ENCODE peak calls at places on chromosomes 2 and 18, in six cellular contexts. R is endothelial cell, O is choroid plexus epithelial cell, X is tibial artery, D is right atrium auricular region, P is GM06990. F is an unnamed sample.

GRCh38 chr18:58593930-58594329 is 35.0 kb downstream of the ALPK2 start:
- DNase-seq in R (no peak), O (no peak), X (no peak), D (no peak), P (no peak), F (no peak)

GRCh38 chr2:20052872-20053281 is 1.4 kb upstream of the LAPTM4A start:
- DNase-seq in R (no peak), O (peak), X (peak), D (peak), P (no peak), F (no peak)

GRCh38 chr18:78965260-78965659 is 14.4 kb upstream of the SALL3 start:
- DNase-seq in R (no peak), O (no peak), X (no peak), D (no peak), P (no peak), F (no peak)

GRCh38 chr2:239826376-239826775 is 198.8 kb downstream of the NDUFA10 start:
- DNase-seq in R (no peak), O (no peak), X (no peak), D (peak), P (no peak), F (no peak)

GRCh38 chr2:127455566-127456493 is 37.6 kb downstream of the PROC start:
- DNase-seq in R (no peak), O (no peak), X (no peak), D (no peak), P (no peak), F (no peak)

GRCh38 chr2:221570321-221571107 is 1.6 kb downstream of the EPHA4 start:
- DNase-seq in R (peak), O (peak), X (no peak), D (no peak), P (peak), F (no peak)

GRCh38 chr2:234905547-234906260 is 46.1 kb upstream of the SH3BP4 start:
- DNase-seq in R (no peak), O (peak), X (no peak), D (no peak), P (no peak), F (no peak)

GRCh38 chr2:110167326-110167955 is 37.4 kb downstream of the NPHP1 start:
- DNase-seq in R (no peak), O (peak), X (no peak), D (no peak), P (no peak), F (no peak)

GRCh38 chr2:231250146-231250545 is 51.7 kb downstream of the ARMC9 start:
- DNase-seq in R (no peak), O (no peak), X (no peak), D (no peak), P (no peak), F (no peak)

GRCh38 chr2:120360307-120360855 is 14.4 kb downstream of the INHBB start:
- DNase-seq in R (no peak), O (peak), X (no peak), D (no peak), P (no peak), F (no peak)

GRCh38 chr2:15337996-15338666 is 223.0 kb downstream of the NBAS start:
- DNase-seq in R (no peak), O (no peak), X (no peak), D (no peak), P (no peak), F (no peak)

GRCh38 chr2:12325806-12326205 is 390.9 kb upstream of the TRIB2 start:
- DNase-seq in R (no peak), O (peak), X (no peak), D (no peak), P (no peak), F (no peak)

GRCh38 chr2:146317959-146318358 is 1526.9 kb upstream of the ACVR2A start:
- DNase-seq in R (no peak), O (peak), X (no peak), D (no peak), P (no peak), F (no peak)

GRCh38 chr18:47163241-47163640 is 12.9 kb downstream of the IER3IP1 start:
- DNase-seq in R (no peak), O (peak), X (no peak), D (no peak), P (peak), F (no peak)

GRCh38 chr2:9554841-9555337 is 741 bp downstream of the ADAM17 start:
- DNase-seq in R (peak), O (peak), X (peak), D (peak), P (no peak), F (peak)

GRCh38 chr2:127630409-127631183 is 15.4 kb upstream of the GPR17 start:
- DNase-seq in R (no peak), O (no peak), X (no peak), D (no peak), P (no peak), F (no peak)

GRCh38 chr2:176595986-176596385 is 326.7 kb downstream of the MTX2 start:
- DNase-seq in R (no peak), O (peak), X (no peak), D (no peak), P (no peak), F (no peak)

GRCh38 chr18:44679912-44680270 is 797 bp upstream of the SETBP1 start:
- DNase-seq in R (peak), O (peak), X (peak), D (peak), P (no peak), F (no peak)

GRCh38 chr2:132438650-132439030 is 22.0 kb downstream of the GPR39 start:
- DNase-seq in R (no peak), O (peak), X (no peak), D (no peak), P (no peak), F (no peak)

GRCh38 chr2:120765911-120766757 is 30.5 kb downstream of the GLI2 start:
- DNase-seq in R (no peak), O (peak), X (peak), D (peak), P (no peak), F (no peak)

GRCh38 chr2:177717831-177718618 is 325.5 kb downstream of the AGPS start:
- DNase-seq in R (no peak), O (peak), X (no peak), D (no peak), P (no peak), F (peak)

GRCh38 chr2:165778653-165779451 is 15.2 kb downstream of the GALNT3 start:
- DNase-seq in R (peak), O (no peak), X (no peak), D (no peak), P (no peak), F (no peak)

GRCh38 chr2:68385232-68385906 is 20.3 kb downstream of the PLEK start:
- DNase-seq in R (no peak), O (no peak), X (no peak), D (no peak), P (peak), F (no peak)

GRCh38 chr2:164847291-164847690 is 5.7 kb upstream of the COBLL1 start:
- DNase-seq in R (no peak), O (no peak), X (no peak), D (no peak), P (no peak), F (no peak)

GRCh38 chr2:25566694-25567093 is 106.7 kb downstream of the DTNB start:
- DNase-seq in R (no peak), O (peak), X (peak), D (no peak), P (peak), F (peak)

GRCh38 chr2:47651296-47651695 is 131.6 kb upstream of the MSH6 start:
- DNase-seq in R (no peak), O (no peak), X (no peak), D (no peak), P (no peak), F (no peak)

GRCh38 chr2:50722828-50723227 is 309.1 kb downstream of the NRXN1 start:
- DNase-seq in R (no peak), O (no peak), X (no peak), D (no peak), P (no peak), F (no peak)

GRCh38 chr2:14492920-14493503 is 139.5 kb upstream of the LRATD1 start:
- DNase-seq in R (no peak), O (peak), X (no peak), D (no peak), P (no peak), F (no peak)

GRCh38 chr2:223868005-223868404 is 30.6 kb upstream of the AP1S3 start:
- DNase-seq in R (no peak), O (no peak), X (no peak), D (no peak), P (no peak), F (no peak)

GRCh38 chr2:95279435-95280035 is 5.3 kb downstream of the PROM2 start:
- DNase-seq in R (no peak), O (no peak), X (no peak), D (no peak), P (no peak), F (no peak)

GRCh38 chr2:109624339-109624738 is 10.2 kb downstream of the SOWAHC start:
- DNase-seq in R (no peak), O (no peak), X (no peak), D (no peak), P (no peak), F (no peak)

GRCh38 chr2:169221745-169222369 is 140.5 kb downstream of the LRP2 start:
- DNase-seq in R (no peak), O (peak), X (no peak), D (no peak), P (no peak), F (no peak)
- TF ChIP-seq CTCF in R (peak), O (peak), X (no peak), D (peak), P (peak), F (no peak)

GRCh38 chr2:60119778-60120177 is 433.7 kb downstream of the BCL11A start:
- DNase-seq in R (no peak), O (no peak), X (no peak), D (no peak), P (no peak), F (no peak)
- TF ChIP-seq CTCF in R (no peak), O (no peak), X (no peak), D (peak), P (peak), F (peak)

DNA sequence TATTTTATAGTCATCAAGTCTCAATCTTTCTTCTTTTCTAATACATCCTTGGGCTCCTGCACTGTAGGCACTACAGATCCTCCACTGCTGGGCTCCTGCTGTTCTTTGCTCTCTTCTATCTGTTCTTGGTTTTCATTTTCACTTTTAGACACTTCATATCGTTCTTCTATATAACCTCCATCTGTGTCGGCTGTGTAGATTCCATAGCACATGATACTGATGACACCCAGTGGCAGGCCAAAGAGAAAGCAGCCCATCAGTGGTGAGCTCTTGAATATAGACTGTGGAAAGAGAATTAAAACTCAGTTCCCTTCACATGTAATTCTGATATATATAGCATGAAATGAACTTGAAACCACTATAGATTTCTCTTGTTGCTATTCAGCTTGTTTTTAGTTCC is 38.0 kb downstream of the TMX3 start:
- DNase-seq in R (no peak), O (peak), X (no peak), D (no peak), P (no peak), F (no peak)
- TF ChIP-seq CTCF in R (no peak), O (peak), X (no peak), D (peak), P (peak), F (peak)

DNA sequence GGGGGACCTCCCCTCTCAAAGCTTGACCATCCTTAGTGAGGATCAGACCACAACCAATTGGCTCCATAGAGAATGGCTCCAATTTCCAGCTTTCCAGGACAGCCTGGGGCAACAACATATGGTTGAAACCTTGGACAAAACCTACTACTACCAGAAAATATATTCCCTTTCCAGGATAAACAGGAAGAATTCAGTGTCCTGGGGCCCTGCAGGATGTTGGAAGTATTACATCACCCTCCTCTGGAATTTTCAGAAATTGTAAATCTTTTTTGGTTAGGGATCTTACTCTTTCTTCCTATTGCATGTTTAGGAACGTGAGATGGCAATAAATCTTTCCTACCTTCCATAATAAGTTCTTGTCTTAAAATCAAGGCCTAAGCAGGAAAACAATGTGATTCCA is 158.9 kb upstream of the MEIS1 start:
- DNase-seq in R (no peak), O (no peak), X (no peak), D (no peak), P (no peak), F (no peak)
- TF ChIP-seq CTCF in R (peak), O (no peak), X (no peak), D (no peak), P (no peak), F (no peak)

DNA sequence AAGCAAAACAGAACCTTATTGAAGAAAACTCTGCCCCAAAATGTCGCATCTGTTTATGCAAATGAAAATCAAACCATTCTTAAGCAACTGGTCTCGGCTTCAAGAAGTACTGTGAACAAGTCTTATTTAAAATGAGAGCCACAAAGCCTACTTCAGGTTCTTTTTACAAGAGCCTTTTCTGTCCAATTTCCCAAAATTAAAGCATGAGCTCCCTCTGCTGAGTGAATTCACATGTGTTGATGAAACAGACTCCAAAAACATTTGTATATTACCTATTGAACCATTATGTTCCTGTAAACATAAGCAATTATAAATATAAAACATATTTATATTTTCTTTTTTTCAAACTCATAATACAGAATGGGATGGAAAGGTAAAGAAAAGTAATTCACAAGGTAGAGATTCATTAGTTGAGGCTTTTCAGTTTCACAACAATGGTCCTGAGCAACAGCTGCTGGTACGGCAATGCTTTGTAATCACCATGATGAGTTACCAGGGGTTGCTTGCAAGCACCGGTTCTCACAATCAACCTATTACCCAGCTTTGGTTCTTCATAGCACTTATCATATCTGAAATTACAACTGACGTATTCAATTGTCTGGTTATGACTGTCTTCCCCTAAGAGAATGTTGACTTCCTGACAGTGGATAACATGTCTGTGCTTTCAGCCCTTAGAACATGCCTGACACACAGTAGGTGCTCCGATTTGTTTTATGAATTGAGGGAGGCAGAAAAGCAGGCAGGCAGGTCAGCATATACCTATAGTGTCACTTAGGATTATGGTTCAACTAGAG is 108.4 kb upstream of the BZW1 start:
- DNase-seq in R (peak), O (peak), X (no peak), D (no peak), P (no peak), F (no peak)
- TF ChIP-seq CTCF in R (peak), O (peak), X (peak), D (peak), P (peak), F (peak)

GRCh38 chr2:130376433-130377293 is 20.8 kb downstream of the PTPN18 start:
- DNase-seq in R (no peak), O (no peak), X (no peak), D (no peak), P (peak), F (peak)
- TF ChIP-seq CTCF in R (no peak), O (peak), X (no peak), D (no peak), P (peak), F (peak)

GRCh38 chr2:129733041-129733440 is 246.4 kb upstream of the RAB6C start:
- DNase-seq in R (no peak), O (no peak), X (no peak), D (no peak), P (no peak), F (no peak)
- TF ChIP-seq CTCF in R (no peak), O (no peak), X (no peak), D (no peak), P (no peak), F (no peak)

GRCh38 chr2:209209943-209210342 is 213.9 kb upstream of the MAP2 start:
- DNase-seq in R (no peak), O (no peak), X (no peak), D (no peak), P (no peak), F (no peak)

GRCh38 chr2:209208211-209208610 is 215.6 kb upstream of the MAP2 start:
- DNase-seq in R (peak), O (peak), X (no peak), D (no peak), P (no peak), F (peak)
- TF ChIP-seq CTCF in R (peak), O (peak), X (no peak), D (peak), P (peak), F (peak)

GRCh38 chr18:49164738-49165137 is 214.0 kb upstream of the SMAD7 start:
- DNase-seq in R (no peak), O (no peak), X (no peak), D (no peak), P (no peak), F (no peak)

GRCh38 chr18:49155857-49156256 is 205.1 kb upstream of the SMAD7 start:
- DNase-seq in R (no peak), O (no peak), X (no peak), D (no peak), P (no peak), F (no peak)

GRCh38 chr18:49162226-49162848 is 211.6 kb upstream of the SMAD7 start:
- DNase-seq in R (no peak), O (no peak), X (no peak), D (no peak), P (peak), F (no peak)

GRCh38 chr18:49161627-49162026 is 210.9 kb upstream of the SMAD7 start:
- DNase-seq in R (no peak), O (peak), X (no peak), D (no peak), P (peak), F (peak)

DNA sequence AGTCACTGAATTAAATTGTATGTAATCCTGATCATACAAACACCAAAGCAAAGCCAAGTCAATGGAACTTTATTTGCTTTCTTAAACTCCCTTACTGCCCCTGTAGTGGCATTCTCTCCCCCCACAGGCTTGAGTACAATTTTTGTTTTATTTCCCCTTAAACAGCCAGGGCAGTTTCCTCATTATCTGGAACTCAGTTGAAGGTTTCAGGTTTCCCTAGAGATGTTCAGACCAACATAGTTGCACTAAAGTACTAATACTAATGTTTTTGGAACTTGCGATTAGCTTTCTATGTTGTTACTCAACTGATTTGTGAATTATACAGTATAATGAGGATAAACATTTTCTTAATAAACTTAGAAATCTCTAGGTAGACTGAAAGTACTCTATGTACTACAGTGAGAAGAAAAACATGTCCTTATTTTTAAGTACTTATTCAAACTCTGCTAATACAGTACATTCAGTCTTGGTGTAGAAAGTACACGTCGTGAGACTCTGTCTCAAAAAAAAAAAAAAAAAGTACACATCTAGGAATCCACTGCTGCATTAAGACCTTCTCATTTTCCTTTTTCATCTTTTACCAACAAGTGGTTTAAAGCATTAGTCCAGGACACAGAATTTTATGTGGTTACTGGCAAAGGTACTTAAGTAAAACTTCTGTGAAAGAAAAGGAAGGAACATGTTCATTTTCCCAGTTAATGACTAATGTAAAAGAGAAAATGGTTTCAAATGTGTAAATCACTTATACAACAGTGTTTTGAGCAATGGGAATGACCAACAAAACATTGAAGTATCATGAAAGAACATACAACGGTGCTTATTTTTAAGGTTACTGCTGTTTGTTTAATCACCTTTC is 209.5 kb upstream of the SMAD7 start:
- DNase-seq in R (no peak), O (peak), X (no peak), D (no peak), P (no peak), F (no peak)
- TF ChIP-seq CTCF in R (no peak), O (no peak), X (no peak), D (no peak), P (no peak), F (no peak)

DNA sequence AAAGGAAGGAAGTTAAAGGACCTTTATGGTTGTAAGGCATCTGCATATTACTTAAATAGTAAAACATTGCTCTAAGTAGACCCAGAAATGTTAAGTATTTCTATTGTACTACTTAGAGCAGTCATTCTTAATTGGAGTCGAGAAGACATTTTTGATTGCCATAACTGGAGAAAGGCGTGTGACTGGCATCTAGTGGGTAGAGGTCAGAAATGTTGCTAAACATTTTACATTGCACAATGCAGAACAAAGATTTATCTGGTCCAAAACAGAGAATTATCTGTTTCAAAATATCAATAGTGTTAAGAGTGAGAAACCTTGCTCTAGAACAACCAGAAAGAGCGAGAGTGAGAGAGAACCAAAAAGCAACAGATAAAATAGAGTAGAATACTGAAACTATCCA is 23.3 kb upstream of the ROCK1 start:
- DNase-seq in R (no peak), O (peak), X (no peak), D (no peak), P (no peak), F (peak)
- TF ChIP-seq CTCF in R (no peak), O (peak), X (peak), D (peak), P (peak), F (peak)